ENCODE peak calls at places on chromosomes 5 and 9, in ten cellular contexts. One of them, this sample, is unnamed.
A peak's percentile ranks its signal among the peaks of the same experiment; 100 is the strongest.

GRCh38 chr5:135473956-135474670 is 22.0 kb upstream of the TIFAB start:
- DNase-seq in mucosa of descending colon: no peak
- DNase-seq in PC-3: no peak
- DNase-seq in stomach: no peak
- DNase-seq in PC-9: no peak
- DNase-seq in heart right ventricle: no peak
- DNase-seq in hepatocyte: no peak
- DNase-seq in cardiac muscle cell: no peak
- DNase-seq in adrenal gland: no peak
- DNase-seq in A673: no peak
- DNase-seq in this sample: no peak

GRCh38 chr9:32989651-32990050 is 11.8 kb downstream of the APTX start:
- DNase-seq in mucosa of descending colon: no peak
- DNase-seq in PC-3: no peak
- DNase-seq in stomach: no peak
- DNase-seq in PC-9: no peak
- DNase-seq in heart right ventricle: no peak
- DNase-seq in hepatocyte: no peak
- DNase-seq in cardiac muscle cell: no peak
- DNase-seq in adrenal gland: no peak
- DNase-seq in A673: no peak
- DNase-seq in this sample: no peak

GRCh38 chr5:174472956-174473355 is 251.4 kb upstream of the MSX2 start:
- DNase-seq in mucosa of descending colon: no peak
- DNase-seq in PC-3: no peak
- DNase-seq in stomach: no peak
- DNase-seq in PC-9: no peak
- DNase-seq in heart right ventricle: no peak
- DNase-seq in hepatocyte: no peak
- DNase-seq in cardiac muscle cell: no peak
- DNase-seq in adrenal gland: no peak
- DNase-seq in A673: no peak
- DNase-seq in this sample: no peak

GRCh38 chr5:176192094-176192721 is 46.0 kb upstream of the SIMC1 start:
- DNase-seq in mucosa of descending colon: no peak
- DNase-seq in PC-3: no peak
- DNase-seq in stomach: no peak
- DNase-seq in PC-9: no peak
- DNase-seq in heart right ventricle: no peak
- DNase-seq in hepatocyte: no peak
- DNase-seq in cardiac muscle cell: no peak
- DNase-seq in adrenal gland: no peak
- DNase-seq in A673: no peak
- DNase-seq in this sample: no peak

GRCh38 chr9:127393680-127394079 is 3.3 kb upstream of the SLC2A8 start:
- DNase-seq in mucosa of descending colon: no peak
- DNase-seq in PC-3: peak; percentile 16
- DNase-seq in stomach: no peak
- DNase-seq in PC-9: no peak
- DNase-seq in heart right ventricle: no peak
- DNase-seq in hepatocyte: no peak
- DNase-seq in cardiac muscle cell: peak; percentile 54
- DNase-seq in adrenal gland: no peak
- DNase-seq in A673: no peak
- DNase-seq in this sample: no peak

GRCh38 chr9:136602193-136602885 is 56.5 kb upstream of the NOTCH1 start:
- DNase-seq in mucosa of descending colon: peak; percentile 65
- DNase-seq in PC-3: no peak
- DNase-seq in stomach: no peak
- DNase-seq in PC-9: no peak
- DNase-seq in heart right ventricle: no peak
- DNase-seq in hepatocyte: no peak
- DNase-seq in cardiac muscle cell: no peak
- DNase-seq in adrenal gland: no peak
- DNase-seq in A673: no peak
- DNase-seq in this sample: no peak

GRCh38 chr5:177982072-177982727 is 13.8 kb downstream of the PROP1 start:
- DNase-seq in mucosa of descending colon: peak; percentile 41
- DNase-seq in PC-3: peak; percentile 50
- DNase-seq in stomach: peak; percentile 50
- DNase-seq in PC-9: peak; percentile 20
- DNase-seq in heart right ventricle: no peak
- DNase-seq in hepatocyte: no peak
- DNase-seq in cardiac muscle cell: no peak
- DNase-seq in adrenal gland: no peak
- DNase-seq in A673: no peak
- DNase-seq in this sample: no peak

GRCh38 chr5:179914032-179914755 is 6.5 kb upstream of the TBC1D9B start:
- DNase-seq in mucosa of descending colon: no peak
- DNase-seq in PC-3: peak; percentile 91
- DNase-seq in stomach: no peak
- DNase-seq in PC-9: peak; percentile 78
- DNase-seq in heart right ventricle: no peak
- DNase-seq in hepatocyte: no peak
- DNase-seq in cardiac muscle cell: peak; percentile 37
- DNase-seq in adrenal gland: no peak
- DNase-seq in A673: no peak
- DNase-seq in this sample: no peak

GRCh38 chr5:149837680-149838269 is 106.8 kb downstream of the PDE6A start:
- DNase-seq in mucosa of descending colon: peak; percentile 75
- DNase-seq in PC-3: peak; percentile 90
- DNase-seq in stomach: peak; percentile 49
- DNase-seq in PC-9: peak; percentile 76
- DNase-seq in heart right ventricle: peak; percentile 44
- DNase-seq in hepatocyte: peak; percentile 87
- DNase-seq in cardiac muscle cell: peak; percentile 77
- DNase-seq in adrenal gland: peak; percentile 87
- DNase-seq in A673: peak; percentile 82
- DNase-seq in this sample: peak; percentile 77

GRCh38 chr5:116543501-116543900 is 31.1 kb downstream of the SEMA6A start:
- DNase-seq in mucosa of descending colon: no peak
- DNase-seq in PC-3: peak; percentile 57
- DNase-seq in stomach: no peak
- DNase-seq in PC-9: no peak
- DNase-seq in heart right ventricle: no peak
- DNase-seq in hepatocyte: no peak
- DNase-seq in cardiac muscle cell: no peak
- DNase-seq in adrenal gland: no peak
- DNase-seq in A673: no peak
- DNase-seq in this sample: no peak

GRCh38 chr9:32698706-32699277 is 63.3 kb upstream of the TAF1L start:
- DNase-seq in mucosa of descending colon: no peak
- DNase-seq in PC-3: peak; percentile 81
- DNase-seq in stomach: no peak
- DNase-seq in PC-9: peak; percentile 48
- DNase-seq in heart right ventricle: no peak
- DNase-seq in hepatocyte: no peak
- DNase-seq in cardiac muscle cell: no peak
- DNase-seq in adrenal gland: no peak
- DNase-seq in A673: no peak
- DNase-seq in this sample: no peak

GRCh38 chr5:143399616-143400540 is 3.6 kb downstream of the NR3C1 start:
- DNase-seq in mucosa of descending colon: no peak
- DNase-seq in PC-3: no peak
- DNase-seq in stomach: no peak
- DNase-seq in PC-9: no peak
- DNase-seq in heart right ventricle: no peak
- DNase-seq in hepatocyte: no peak
- DNase-seq in cardiac muscle cell: no peak
- DNase-seq in adrenal gland: no peak
- DNase-seq in A673: no peak
- DNase-seq in this sample: no peak
- H3K36me3 ChIP-seq in mucosa of descending colon: no peaks in the 10 kb centered on the region
- H3K36me3 ChIP-seq in PC-3: peaks cover 11% of the 10 kb centered on the region
- H3K36me3 ChIP-seq in stomach: no peaks in the 10 kb centered on the region
- H3K36me3 ChIP-seq in PC-9: peaks cover 22% of the 10 kb centered on the region
- H3K36me3 ChIP-seq in heart right ventricle: no peaks in the 10 kb centered on the region
- H3K36me3 ChIP-seq in hepatocyte: no peaks in the 10 kb centered on the region
- H3K36me3 ChIP-seq in cardiac muscle cell: no peaks in the 10 kb centered on the region
- H3K36me3 ChIP-seq in adrenal gland: peaks cover 4% of the 10 kb centered on the region
- H3K36me3 ChIP-seq in A673: no peaks in the 10 kb centered on the region
- H3K36me3 ChIP-seq in this sample: no peaks in the 10 kb centered on the region

GRCh38 chr9:110103257-110103656 is 104.7 kb downstream of the C9orf152 start:
- DNase-seq in mucosa of descending colon: no peak
- DNase-seq in PC-3: no peak
- DNase-seq in stomach: no peak
- DNase-seq in PC-9: no peak
- DNase-seq in heart right ventricle: no peak
- DNase-seq in hepatocyte: no peak
- DNase-seq in cardiac muscle cell: no peak
- DNase-seq in adrenal gland: no peak
- DNase-seq in A673: no peak
- DNase-seq in this sample: no peak

GRCh38 chr9:110105107-110105506 is 102.9 kb downstream of the C9orf152 start:
- DNase-seq in mucosa of descending colon: no peak
- DNase-seq in PC-3: no peak
- DNase-seq in stomach: no peak
- DNase-seq in PC-9: no peak
- DNase-seq in heart right ventricle: no peak
- DNase-seq in hepatocyte: no peak
- DNase-seq in cardiac muscle cell: peak; percentile 80
- DNase-seq in adrenal gland: no peak
- DNase-seq in A673: no peak
- DNase-seq in this sample: no peak

GRCh38 chr9:110099236-110099741 is 108.7 kb downstream of the C9orf152 start:
- DNase-seq in mucosa of descending colon: no peak
- DNase-seq in PC-3: peak; percentile 31
- DNase-seq in stomach: no peak
- DNase-seq in PC-9: no peak
- DNase-seq in heart right ventricle: no peak
- DNase-seq in hepatocyte: peak; percentile 50
- DNase-seq in cardiac muscle cell: peak; percentile 82
- DNase-seq in adrenal gland: no peak
- DNase-seq in A673: peak; percentile 64
- DNase-seq in this sample: peak; percentile 19

GRCh38 chr9:110104201-110104845 is 103.6 kb downstream of the C9orf152 start:
- DNase-seq in mucosa of descending colon: no peak
- DNase-seq in PC-3: no peak
- DNase-seq in stomach: no peak
- DNase-seq in PC-9: peak; percentile 19
- DNase-seq in heart right ventricle: no peak
- DNase-seq in hepatocyte: no peak
- DNase-seq in cardiac muscle cell: peak; percentile 67
- DNase-seq in adrenal gland: no peak
- DNase-seq in A673: no peak
- DNase-seq in this sample: no peak

DNA sequence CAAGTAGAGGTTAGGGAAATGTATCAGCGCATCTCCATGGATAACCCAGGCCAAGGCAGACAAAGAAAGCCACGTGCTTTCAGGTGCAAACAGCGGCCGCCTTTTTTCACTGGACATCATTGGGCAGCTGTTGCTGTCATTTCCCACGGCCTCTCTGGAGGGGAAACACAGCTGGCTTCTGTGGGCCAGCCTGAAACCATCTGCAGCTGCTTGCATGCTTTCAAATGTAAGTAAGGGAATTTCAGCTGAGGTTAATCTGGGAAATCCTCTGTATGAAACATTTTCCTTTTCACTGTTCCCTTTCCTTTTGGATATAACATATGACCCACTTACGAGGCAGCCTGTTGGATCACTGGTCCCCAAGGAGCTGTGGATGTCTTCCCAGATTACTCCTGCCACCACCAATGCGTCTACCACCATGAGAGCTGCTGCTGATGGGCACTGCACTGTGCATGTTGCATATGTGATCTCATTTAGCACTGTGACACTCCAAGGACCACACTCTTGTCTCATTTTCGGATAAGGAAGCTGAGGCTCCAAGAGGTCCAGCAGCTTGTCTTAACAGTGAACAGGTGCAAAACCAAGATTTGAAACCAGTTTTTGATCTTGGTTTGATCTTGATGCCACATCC is 106.3 kb downstream of the C9orf152 start:
- DNase-seq in mucosa of descending colon: no peak
- DNase-seq in PC-3: no peak
- DNase-seq in stomach: no peak
- DNase-seq in PC-9: no peak
- DNase-seq in heart right ventricle: peak; percentile 46
- DNase-seq in hepatocyte: no peak
- DNase-seq in cardiac muscle cell: peak; percentile 15
- DNase-seq in adrenal gland: no peak
- DNase-seq in A673: no peak
- DNase-seq in this sample: no peak
- H3K4me1 ChIP-seq in mucosa of descending colon: no peaks in the 10 kb centered on the region
- H3K4me1 ChIP-seq in PC-3: peaks cover 5% of the 10 kb centered on the region
- H3K4me1 ChIP-seq in stomach: peaks cover 19% of the 10 kb centered on the region
- H3K4me1 ChIP-seq in PC-9: peaks cover 39% of the 10 kb centered on the region
- H3K4me1 ChIP-seq in heart right ventricle: peaks cover 83% of the 10 kb centered on the region
- H3K4me1 ChIP-seq in hepatocyte: peaks cover 23% of the 10 kb centered on the region
- H3K4me1 ChIP-seq in cardiac muscle cell: peaks cover 29% of the 10 kb centered on the region
- H3K4me1 ChIP-seq in adrenal gland: peaks cover 21% of the 10 kb centered on the region
- H3K4me1 ChIP-seq in A673: peaks cover 8% of the 10 kb centered on the region
- H3K4me1 ChIP-seq in this sample: no peaks in the 10 kb centered on the region

DNA sequence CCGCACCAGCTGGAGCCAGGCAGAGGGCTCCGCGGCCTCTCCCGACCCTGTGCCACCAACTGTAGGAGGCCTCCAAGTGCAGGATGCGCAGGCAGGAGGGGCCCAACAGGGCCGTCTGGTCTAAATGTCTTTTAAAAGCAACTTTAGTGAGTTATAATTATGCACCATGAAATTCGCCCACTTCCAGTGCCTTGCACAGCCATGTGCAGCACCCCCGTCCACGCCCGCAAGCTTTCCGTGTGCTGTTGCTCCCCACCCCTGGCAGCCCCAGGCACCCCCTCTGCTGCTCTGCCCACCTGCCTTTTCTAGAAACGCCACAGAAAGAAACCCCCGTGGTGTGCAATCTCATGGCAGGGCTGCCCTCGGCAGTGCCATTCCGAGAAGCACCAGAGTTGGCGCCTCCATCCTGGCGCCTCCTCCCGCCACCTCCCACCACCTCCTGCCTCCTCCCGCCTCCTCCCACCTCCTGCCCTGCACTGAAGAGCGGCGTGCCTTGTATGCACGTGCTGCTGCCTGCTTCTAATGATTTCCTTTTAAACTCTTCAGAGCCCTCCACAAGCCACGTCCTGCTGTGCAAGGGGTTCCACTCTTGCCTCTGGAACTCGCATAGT is 7.5 kb upstream of the SLC6A18 start:
- DNase-seq in mucosa of descending colon: no peak
- DNase-seq in PC-3: no peak
- DNase-seq in stomach: no peak
- DNase-seq in PC-9: no peak
- DNase-seq in heart right ventricle: no peak
- DNase-seq in hepatocyte: no peak
- DNase-seq in cardiac muscle cell: no peak
- DNase-seq in adrenal gland: no peak
- DNase-seq in A673: peak; percentile 55
- DNase-seq in this sample: no peak
- TF ChIP-seq CTCF in mucosa of descending colon: no peak
- TF ChIP-seq CTCF in PC-3: no peak
- TF ChIP-seq CTCF in stomach: no peak
- TF ChIP-seq CTCF in PC-9: no peak
- TF ChIP-seq CTCF in heart right ventricle: no peak
- TF ChIP-seq CTCF in hepatocyte: no peak
- TF ChIP-seq CTCF in cardiac muscle cell: no peak
- TF ChIP-seq CTCF in adrenal gland: no peak
- TF ChIP-seq CTCF in A673: no peak
- TF ChIP-seq CTCF in this sample: no peak

DNA sequence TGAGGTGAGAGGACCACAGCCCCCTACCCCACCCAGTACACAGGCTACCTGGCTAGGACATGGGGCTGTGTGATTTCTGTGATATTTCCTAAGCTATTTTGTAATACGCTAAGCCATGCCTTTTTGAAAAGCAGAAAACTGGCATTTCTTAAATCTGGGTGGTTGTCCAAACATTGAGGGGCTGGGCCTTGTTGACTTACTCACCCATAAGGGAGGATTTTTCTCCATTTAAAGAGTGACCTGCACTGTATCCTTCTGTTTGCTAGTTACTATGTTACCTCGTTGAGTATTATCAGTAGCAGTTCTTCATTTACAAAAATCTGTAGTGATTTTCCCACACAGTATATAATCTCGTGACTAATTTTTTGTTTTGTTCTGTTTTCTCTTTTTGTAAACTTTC is 117.5 kb upstream of the OTULINL start:
- DNase-seq in mucosa of descending colon: no peak
- DNase-seq in PC-3: peak; percentile 50
- DNase-seq in stomach: no peak
- DNase-seq in PC-9: no peak
- DNase-seq in heart right ventricle: no peak
- DNase-seq in hepatocyte: no peak
- DNase-seq in cardiac muscle cell: peak; percentile 49
- DNase-seq in adrenal gland: no peak
- DNase-seq in A673: no peak
- DNase-seq in this sample: no peak
- H3K36me3 ChIP-seq in mucosa of descending colon: no peaks in the 10 kb centered on the region
- H3K36me3 ChIP-seq in PC-3: peaks cover 83% of the 10 kb centered on the region
- H3K36me3 ChIP-seq in stomach: peaks cover 87% of the 10 kb centered on the region
- H3K36me3 ChIP-seq in PC-9: peaks cover 13% of the 10 kb centered on the region
- H3K36me3 ChIP-seq in heart right ventricle: peaks cover 31% of the 10 kb centered on the region
- H3K36me3 ChIP-seq in hepatocyte: no peaks in the 10 kb centered on the region
- H3K36me3 ChIP-seq in cardiac muscle cell: peaks cover 34% of the 10 kb centered on the region
- H3K36me3 ChIP-seq in adrenal gland: peaks cover 49% of the 10 kb centered on the region
- H3K36me3 ChIP-seq in A673: peaks cover 41% of the 10 kb centered on the region
- H3K36me3 ChIP-seq in this sample: peaks cover 91% of the 10 kb centered on the region